ENCODE peak calls at places on chromosomes 7 and 10, in four cellular contexts. Z, S, R and U are unnamed samples.

GRCh38 chr10:29131952-29132820 is 156.7 kb upstream of the LYZL1 start:
- DNase-seq in S (peak), R (no peak), Z (peak), U (peak)

GRCh38 chr7:36986429-36987362 is 262.4 kb upstream of the AOAH start:
- DNase-seq in S (peak), R (peak), Z (peak), U (peak)

GRCh38 chr7:107779647-107780099 is 23.4 kb downstream of the SLC26A3 start:
- DNase-seq in R (no peak), Z (no peak), S (no peak), U (no peak)

GRCh38 chr7:132580717-132581285 is 4.5 kb upstream of the PLXNA4 start:
- DNase-seq in Z (peak), S (peak), R (peak), U (peak)

GRCh38 chr10:101840102-101840684 is 3.4 kb downstream of the KCNIP2 start:
- DNase-seq in R (no peak), Z (no peak), S (no peak), U (peak)

GRCh38 chr7:31029674-31030073 is 22.4 kb upstream of the ADCYAP1R1 start:
- DNase-seq in Z (no peak), R (no peak), S (no peak), U (no peak)

GRCh38 chr10:86630079-86630478 is 24.3 kb upstream of the OPN4 start:
- DNase-seq in Z (no peak), R (no peak), S (no peak), U (no peak)

GRCh38 chr10:99329891-99330674 is 927 bp downstream of the CNNM1 start:
- DNase-seq in Z (no peak), R (peak), S (no peak), U (peak)

GRCh38 chr10:117653170-117653515 is 110.6 kb downstream of the EMX2 start:
- DNase-seq in S (peak), Z (no peak), R (no peak), U (peak)